ENCODE peak calls at places on chromosomes 6 and 20, in five cellular contexts. T is CD14-positive monocyte, F is AG09309, B is lung, G is A549. L is an unnamed sample.

GRCh38 chr6:106858653-106859092 is 115.9 kb downstream of the CD24 start:
- DNase-seq in T (no peak), F (peak; percentile 13), B (no peak), G (no peak), L (peak; percentile 78)

GRCh38 chr6:23642849-23643248 is 483.2 kb upstream of the NRSN1 start:
- DNase-seq in T (no peak), F (no peak), B (no peak), G (no peak), L (no peak)

GRCh38 chr6:137819740-137820139 is 47.3 kb upstream of the TNFAIP3 start:
- DNase-seq in T (no peak), F (no peak), B (no peak), G (no peak), L (no peak)

GRCh38 chr6:27553123-27553904 is 80.4 kb upstream of the ZNF184 start:
- DNase-seq in T (no peak), F (no peak), B (no peak), G (peak; percentile 51), L (no peak)

GRCh38 chr6:37359034-37359433 is 5.3 kb downstream of the RNF8 start:
- DNase-seq in T (no peak), F (no peak), B (no peak), G (no peak), L (no peak)

GRCh38 chr6:122012576-122012975 is 386.9 kb upstream of the HSF2 start:
- DNase-seq in T (no peak), F (no peak), B (no peak), G (no peak), L (no peak)

GRCh38 chr6:11174245-11174616 is 58.2 kb downstream of the NEDD9 start:
- DNase-seq in T (no peak), F (no peak), B (peak; percentile 26), G (no peak), L (no peak)

GRCh38 chr6:118774596-118774995 is 119.4 kb upstream of the ASF1A start:
- DNase-seq in T (no peak), F (no peak), B (no peak), G (no peak), L (no peak)

GRCh38 chr6:152170702-152171667 is 363.5 kb downstream of the ESR1 start:
- DNase-seq in T (no peak), F (peak; percentile 62), B (no peak), G (no peak), L (no peak)

GRCh38 chr6:35505985-35506384 is 6.7 kb downstream of the TULP1 start:
- DNase-seq in T (no peak), F (no peak), B (no peak), G (no peak), L (no peak)

GRCh38 chr6:85077098-85077497 is 312.7 kb upstream of the TBX18 start:
- DNase-seq in T (no peak), F (no peak), B (no peak), G (no peak), L (no peak)

GRCh38 chr6:143283887-143284640 is 166.4 kb downstream of the ADAT2 start:
- DNase-seq in T (no peak), F (peak; percentile 34), B (no peak), G (no peak), L (no peak)

GRCh38 chr20:3890410-3890751 is 1.2 kb downstream of the PANK2 start:
- DNase-seq in T (no peak), F (no peak), B (no peak), G (peak; percentile 46), L (peak; percentile 51)

GRCh38 chr6:71977860-71978259 is 91.5 kb downstream of the RIMS1 start:
- DNase-seq in T (no peak), F (no peak), B (no peak), G (no peak), L (no peak)

GRCh38 chr6:42841844-42842584 is 37.4 kb upstream of the RPL7L1 start:
- DNase-seq in T (no peak), F (no peak), B (no peak), G (no peak), L (no peak)

GRCh38 chr6:34145161-34146020 is 496 bp downstream of the GRM4 start:
- DNase-seq in T (peak; percentile 31), F (no peak), B (no peak), G (no peak), L (peak; percentile 18)

GRCh38 chr20:295804-296203 is 1.6 kb upstream of the ZCCHC3 start:
- DNase-seq in T (no peak), F (no peak), B (no peak), G (no peak), L (no peak)

L was measured in PC-3.